ENCODE peak calls at places on chromosomes 12 and 14, in six cellular contexts. One of them, this sample, is unnamed.
A peak's percentile ranks its signal among the peaks of the same experiment; 100 is the strongest.

GRCh38 chr12:125533434-125534029 is 468.3 kb downstream of the AACS start:
- DNase-seq in HFF-Myc: no peak
- DNase-seq in SK-N-SH: peak; percentile 80
- DNase-seq in neural progenitor cell: peak; percentile 92
- DNase-seq in astrocyte: no peak
- DNase-seq in left ventricle myocardium inferior: peak; percentile 17
- DNase-seq in this sample: no peak

GRCh38 chr12:100859063-100859627 is 64.6 kb downstream of the ANO4 start:
- DNase-seq in HFF-Myc: no peak
- DNase-seq in SK-N-SH: no peak
- DNase-seq in neural progenitor cell: no peak
- DNase-seq in astrocyte: no peak
- DNase-seq in left ventricle myocardium inferior: no peak
- DNase-seq in this sample: no peak

GRCh38 chr12:52314511-52314910 is 6.7 kb downstream of the KRT83 start:
- DNase-seq in HFF-Myc: no peak
- DNase-seq in SK-N-SH: no peak
- DNase-seq in neural progenitor cell: no peak
- DNase-seq in astrocyte: no peak
- DNase-seq in left ventricle myocardium inferior: no peak
- DNase-seq in this sample: no peak

GRCh38 chr12:30457621-30458289 is 237.9 kb downstream of the IPO8 start:
- DNase-seq in HFF-Myc: no peak
- DNase-seq in SK-N-SH: peak; percentile 14
- DNase-seq in neural progenitor cell: peak; percentile 36
- DNase-seq in astrocyte: peak; percentile 67
- DNase-seq in left ventricle myocardium inferior: no peak
- DNase-seq in this sample: peak; percentile 51

GRCh38 chr12:1384910-1385309 is 209.5 kb downstream of the FBXL14 start:
- DNase-seq in HFF-Myc: no peak
- DNase-seq in SK-N-SH: no peak
- DNase-seq in neural progenitor cell: no peak
- DNase-seq in astrocyte: no peak
- DNase-seq in left ventricle myocardium inferior: no peak
- DNase-seq in this sample: no peak

GRCh38 chr12:69388371-69388770 is 28.8 kb downstream of the YEATS4 start:
- DNase-seq in HFF-Myc: peak; percentile 52
- DNase-seq in SK-N-SH: peak; percentile 30
- DNase-seq in neural progenitor cell: no peak
- DNase-seq in astrocyte: peak; percentile 63
- DNase-seq in left ventricle myocardium inferior: no peak
- DNase-seq in this sample: peak; percentile 29

GRCh38 chr14:37114559-37114958 is 57.8 kb downstream of the SLC25A21 start:
- DNase-seq in HFF-Myc: no peak
- DNase-seq in SK-N-SH: no peak
- DNase-seq in neural progenitor cell: no peak
- DNase-seq in astrocyte: no peak
- DNase-seq in left ventricle myocardium inferior: no peak
- DNase-seq in this sample: no peak

GRCh38 chr12:67501362-67501761 is 147.2 kb upstream of the DYRK2 start:
- DNase-seq in HFF-Myc: no peak
- DNase-seq in SK-N-SH: no peak
- DNase-seq in neural progenitor cell: no peak
- DNase-seq in astrocyte: no peak
- DNase-seq in left ventricle myocardium inferior: no peak
- DNase-seq in this sample: no peak

GRCh38 chr12:65464930-65465329 is 186.4 kb downstream of the MSRB3 start:
- DNase-seq in HFF-Myc: peak; percentile 81
- DNase-seq in SK-N-SH: no peak
- DNase-seq in neural progenitor cell: no peak
- DNase-seq in astrocyte: peak; percentile 90
- DNase-seq in left ventricle myocardium inferior: no peak
- DNase-seq in this sample: peak; percentile 75

GRCh38 chr14:52351561-52352491 is 37.7 kb downstream of the PTGER2 start:
- DNase-seq in HFF-Myc: no peak
- DNase-seq in SK-N-SH: no peak
- DNase-seq in neural progenitor cell: no peak
- DNase-seq in astrocyte: peak; percentile 70
- DNase-seq in left ventricle myocardium inferior: no peak
- DNase-seq in this sample: no peak

GRCh38 chr12:31603546-31604009 is 12.6 kb upstream of the DENND5B start:
- DNase-seq in HFF-Myc: no peak
- DNase-seq in SK-N-SH: no peak
- DNase-seq in neural progenitor cell: no peak
- DNase-seq in astrocyte: no peak
- DNase-seq in left ventricle myocardium inferior: no peak
- DNase-seq in this sample: no peak

GRCh38 chr12:124776126-124776513 is 87.5 kb downstream of the SCARB1 start:
- DNase-seq in HFF-Myc: no peak
- DNase-seq in SK-N-SH: no peak
- DNase-seq in neural progenitor cell: no peak
- DNase-seq in astrocyte: no peak
- DNase-seq in left ventricle myocardium inferior: no peak
- DNase-seq in this sample: no peak

GRCh38 chr12:105798249-105798835 is 340.4 kb downstream of the NUAK1 start:
- DNase-seq in HFF-Myc: no peak
- DNase-seq in SK-N-SH: no peak
- DNase-seq in neural progenitor cell: no peak
- DNase-seq in astrocyte: no peak
- DNase-seq in left ventricle myocardium inferior: no peak
- DNase-seq in this sample: no peak

GRCh38 chr14:105067140-105067968 is 2.1 kb upstream of the GPR132 start:
- DNase-seq in HFF-Myc: no peak
- DNase-seq in SK-N-SH: no peak
- DNase-seq in neural progenitor cell: no peak
- DNase-seq in astrocyte: peak; percentile 27
- DNase-seq in left ventricle myocardium inferior: no peak
- DNase-seq in this sample: no peak

GRCh38 chr14:66005899-66006434 is 480.2 kb upstream of the CCDC196 start:
- DNase-seq in HFF-Myc: no peak
- DNase-seq in SK-N-SH: no peak
- DNase-seq in neural progenitor cell: no peak
- DNase-seq in astrocyte: no peak
- DNase-seq in left ventricle myocardium inferior: no peak
- DNase-seq in this sample: no peak
- TF ChIP-seq CTCF in HFF-Myc: no peak
- TF ChIP-seq CTCF in SK-N-SH: no peak
- TF ChIP-seq CTCF in neural progenitor cell: no peak
- TF ChIP-seq CTCF in astrocyte: no peak
- TF ChIP-seq CTCF in left ventricle myocardium inferior: no peak
- TF ChIP-seq CTCF in this sample: no peak

GRCh38 chr12:34361721-34362316 is 339.5 kb downstream of the ALG10 start:
- DNase-seq in HFF-Myc: no peak
- DNase-seq in SK-N-SH: no peak
- DNase-seq in neural progenitor cell: no peak
- DNase-seq in astrocyte: no peak
- DNase-seq in left ventricle myocardium inferior: no peak
- DNase-seq in this sample: no peak
- H3K4me3 ChIP-seq in HFF-Myc: no peak overlapping the region
- H3K4me3 ChIP-seq in SK-N-SH: no peak overlapping the region
- H3K4me3 ChIP-seq in neural progenitor cell: no peak overlapping the region
- H3K4me3 ChIP-seq in astrocyte: no peak overlapping the region
- H3K4me3 ChIP-seq in left ventricle myocardium inferior: no peak overlapping the region
- H3K4me3 ChIP-seq in this sample: no peak overlapping the region

GRCh38 chr12:98838282-98838681 is 193.2 kb downstream of the APAF1 start:
- DNase-seq in HFF-Myc: no peak
- DNase-seq in SK-N-SH: no peak
- DNase-seq in neural progenitor cell: no peak
- DNase-seq in astrocyte: peak; percentile 6
- DNase-seq in left ventricle myocardium inferior: no peak
- DNase-seq in this sample: no peak
- TF ChIP-seq CTCF in HFF-Myc: peak; percentile 36
- TF ChIP-seq CTCF in SK-N-SH: peak; percentile 43
- TF ChIP-seq CTCF in neural progenitor cell: peak; percentile 55
- TF ChIP-seq CTCF in astrocyte: peak; percentile 43
- TF ChIP-seq CTCF in left ventricle myocardium inferior: peak; percentile 31
- TF ChIP-seq CTCF in this sample: peak; percentile 24

GRCh38 chr14:98173291-98173690 is 1098.7 kb downstream of the BCL11B start:
- DNase-seq in HFF-Myc: no peak
- DNase-seq in SK-N-SH: no peak
- DNase-seq in neural progenitor cell: no peak
- DNase-seq in astrocyte: no peak
- DNase-seq in left ventricle myocardium inferior: no peak
- DNase-seq in this sample: no peak
- H3K4me3 ChIP-seq in HFF-Myc: no peak overlapping the region
- H3K4me3 ChIP-seq in SK-N-SH: no peak overlapping the region
- H3K4me3 ChIP-seq in neural progenitor cell: no peak overlapping the region
- H3K4me3 ChIP-seq in astrocyte: no peak overlapping the region
- H3K4me3 ChIP-seq in left ventricle myocardium inferior: no peak overlapping the region
- H3K4me3 ChIP-seq in this sample: no peak overlapping the region

DNA sequence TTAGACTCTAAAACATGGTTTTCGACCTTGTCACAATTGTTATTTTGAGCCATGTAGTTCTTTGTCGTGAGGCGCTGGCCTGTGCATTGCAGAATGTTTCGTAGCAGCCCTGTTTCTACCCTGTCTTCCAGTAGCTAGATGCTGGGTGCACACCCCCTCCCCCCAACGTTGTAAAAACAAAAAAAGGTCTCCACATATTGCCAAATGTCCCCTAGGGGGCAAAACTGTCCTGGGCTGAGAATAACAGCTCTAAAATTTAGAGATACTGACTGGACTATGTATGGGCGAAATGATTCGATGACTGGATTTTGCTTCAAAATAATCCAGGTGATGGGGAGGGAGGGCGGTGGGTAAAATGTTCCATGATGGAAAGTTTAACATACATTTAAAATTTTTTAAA is 126.1 kb upstream of the FUT8 start:
- DNase-seq in HFF-Myc: no peak
- DNase-seq in SK-N-SH: peak; percentile 57
- DNase-seq in neural progenitor cell: no peak
- DNase-seq in astrocyte: no peak
- DNase-seq in left ventricle myocardium inferior: no peak
- DNase-seq in this sample: no peak
- TF ChIP-seq CTCF in HFF-Myc: peak; percentile 35
- TF ChIP-seq CTCF in SK-N-SH: peak; percentile 39
- TF ChIP-seq CTCF in neural progenitor cell: peak; percentile 28
- TF ChIP-seq CTCF in astrocyte: peak; percentile 7
- TF ChIP-seq CTCF in left ventricle myocardium inferior: no peak
- TF ChIP-seq CTCF in this sample: no peak